ENCODE peak calls at places on chromosomes 11 and 22, in five cellular contexts. U, V, G, W and S are unnamed samples.

GRCh38 chr11:99260696-99261095 is 239.9 kb downstream of the CNTN5 start:
- DNase-seq in V (no peak), U (no peak), G (peak), W (no peak), S (no peak)

GRCh38 chr11:123770712-123771111 is 16.4 kb upstream of the OR6X1 start:
- DNase-seq in G (no peak), U (no peak), W (no peak), V (no peak), S (no peak)

GRCh38 chr11:63227521-63228107 is 15.8 kb downstream of the SLC22A25 start:
- DNase-seq in W (no peak), V (no peak), G (no peak), U (no peak), S (no peak)

GRCh38 chr11:134120921-134121526 is 52.2 kb downstream of the JAM3 start:
- DNase-seq in U (no peak), V (no peak), W (peak), G (no peak), S (no peak)

GRCh38 chr22:45976351-45977002 is 485 bp downstream of the WNT7B start:
- DNase-seq in W (no peak), V (no peak), U (no peak), G (no peak), S (no peak)

GRCh38 chr11:100753144-100753543 is 66.1 kb downstream of the ARHGAP42 start:
- DNase-seq in W (no peak), V (no peak), U (peak), G (no peak), S (no peak)

GRCh38 chr11:2928605-2929510 is at the start of gene PHLDA2:
- DNase-seq in G (peak), U (peak), W (peak), V (peak), S (peak)

GRCh38 chr11:4030197-4030596 is 64.4 kb upstream of the RRM1 start:
- DNase-seq in W (no peak), U (no peak), V (no peak), G (no peak), S (no peak)

GRCh38 chr11:33500865-33501479 is 199.7 kb downstream of the C11orf91 start:
- DNase-seq in U (peak), V (no peak), W (no peak), G (peak), S (no peak)

GRCh38 chr22:20031732-20032406 is 11.0 kb downstream of the TANGO2 start:
- DNase-seq in U (peak), G (no peak), V (no peak), W (no peak), S (no peak)

GRCh38 chr11:126394036-126394435 is 38.5 kb downstream of the ST3GAL4 start:
- DNase-seq in G (no peak), V (no peak), U (peak), W (no peak), S (no peak)

GRCh38 chr11:35077709-35078695 is 61.0 kb upstream of the CD44 start:
- DNase-seq in W (no peak), U (peak), V (no peak), G (peak), S (peak)

GRCh38 chr11:1006762-1007161 is 29.8 kb downstream of the MUC6 start:
- DNase-seq in U (no peak), G (no peak), V (no peak), W (no peak), S (no peak)

GRCh38 chr22:24106385-24107381 is 74.6 kb upstream of the SUSD2 start:
- DNase-seq in W (peak), U (no peak), G (no peak), V (no peak), S (no peak)

GRCh38 chr11:68942751-68943271 is 38.0 kb downstream of the MRGPRD start:
- DNase-seq in W (no peak), V (no peak), U (no peak), G (no peak), S (peak)

GRCh38 chr11:117146521-117146920 is 2.4 kb downstream of the PAFAH1B2 start:
- DNase-seq in V (no peak), U (peak), W (no peak), G (no peak), S (peak)